ENCODE peak calls at places on chromosomes 13 and 19, in seven cellular contexts. L is testis, Z is body of pancreas, D is transverse colon, Y is IMR-90, M is H54, J is lower leg skin. R is an unnamed sample.

GRCh38 chr13:32153056-32153455 is 121.5 kb downstream of the FRY start:
- DNase-seq in L (no peak), Z (no peak), D (no peak), Y (peak; percentile 88), M (no peak), J (no peak), R (no peak)

GRCh38 chr19:3015126-3016057 is 13.7 kb downstream of the TLE2 start:
- DNase-seq in L (no peak), Z (no peak), D (no peak), Y (no peak), M (no peak), J (no peak), R (no peak)

GRCh38 chr13:45194081-45194939 is 6.5 kb downstream of the KCTD4 start:
- DNase-seq in L (peak; percentile 50), Z (peak; percentile 8), D (peak; percentile 23), Y (peak; percentile 34), M (no peak), J (no peak), R (peak; percentile 25)

GRCh38 chr19:4386038-4386782 is 14.1 kb downstream of the SH3GL1 start:
- DNase-seq in L (no peak), Z (no peak), D (no peak), Y (peak; percentile 53), M (no peak), J (no peak), R (peak; percentile 72)

GRCh38 chr19:45477713-45478453 is 10.1 kb downstream of the FOSB start:
- DNase-seq in L (no peak), Z (no peak), D (no peak), Y (no peak), M (no peak), J (no peak), R (no peak)

GRCh38 chr13:70310720-70311119 is 202.5 kb upstream of the KLHL1 start:
- DNase-seq in L (peak; percentile 47), Z (peak; percentile 65), D (peak; percentile 25), Y (no peak), M (peak; percentile 4), J (no peak), R (no peak)

GRCh38 chr19:6232567-6232966 is 47.2 kb downstream of the MLLT1 start:
- DNase-seq in L (no peak), Z (no peak), D (no peak), Y (peak; percentile 88), M (peak; percentile 70), J (no peak), R (no peak)

GRCh38 chr13:48978942-48979601 is 3.4 kb downstream of the FNDC3A start:
- DNase-seq in L (no peak), Z (no peak), D (no peak), Y (no peak), M (no peak), J (no peak), R (no peak)

GRCh38 chr13:81773263-81773662 is 1432.3 kb upstream of the SPRY2 start:
- DNase-seq in L (no peak), Z (no peak), D (no peak), Y (no peak), M (no peak), J (no peak), R (no peak)

GRCh38 chr13:99604636-99605035 is 103.4 kb downstream of the TM9SF2 start:
- DNase-seq in L (no peak), Z (no peak), D (no peak), Y (no peak), M (no peak), J (no peak), R (no peak)

DNA sequence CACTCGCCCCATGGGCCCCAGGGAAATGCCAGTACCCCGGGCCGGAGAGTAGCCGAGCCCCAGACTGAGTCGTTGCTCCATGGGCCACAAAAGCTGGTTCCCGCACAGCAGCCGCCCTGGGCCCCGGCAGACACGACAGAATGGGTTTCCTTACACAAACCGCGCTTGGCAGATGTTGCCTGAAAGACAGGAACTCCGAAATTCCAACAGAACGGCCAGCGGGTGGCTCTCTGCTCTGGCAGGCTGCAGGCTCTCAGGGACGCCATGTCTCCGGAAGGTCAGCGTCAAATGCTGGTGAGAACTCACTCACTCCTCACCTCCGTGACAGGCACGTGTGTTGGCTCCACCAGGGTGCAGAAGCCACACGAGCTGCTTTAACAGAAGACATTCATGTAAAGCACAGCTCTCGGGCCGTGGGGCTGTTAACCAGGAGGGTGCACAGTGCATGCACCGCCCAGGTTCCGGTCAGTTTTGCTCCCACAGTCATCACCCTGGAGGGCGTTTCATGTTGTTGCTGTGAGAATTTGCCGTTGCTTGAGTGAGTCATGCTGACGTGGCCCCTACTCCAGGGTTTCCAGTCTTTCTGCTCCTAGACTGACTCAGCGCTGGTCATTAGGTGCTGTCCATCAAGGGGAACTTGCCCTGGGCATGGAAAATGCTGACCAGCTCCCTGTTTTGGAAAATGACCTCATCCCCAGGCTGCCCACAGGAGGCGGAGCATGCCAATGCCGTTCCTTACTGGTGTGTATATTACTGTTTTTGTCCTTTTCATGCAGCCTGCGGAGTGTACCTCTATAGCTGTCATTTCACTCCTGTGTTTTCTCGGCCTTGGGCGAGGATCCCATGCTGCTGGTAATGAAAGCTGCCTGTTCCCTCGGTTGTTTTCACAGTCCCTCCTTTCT is 44.8 kb downstream of the ANKRD10 start:
- DNase-seq in L (peak; percentile 81), Z (peak; percentile 97), D (peak; percentile 74), Y (peak; percentile 100), M (peak; percentile 99), J (peak; percentile 92), R (peak; percentile 99)
- TF ChIP-seq POLR2A in L (no peak), Z (peak; percentile 66), D (no peak), Y (peak; percentile 88), M (peak; percentile 61), J (no peak), R (peak; percentile 14)

GRCh38 chr19:49614096-49614857 is 23.3 kb downstream of the PRR12 start:
- DNase-seq in L (no peak), Z (no peak), D (no peak), Y (peak; percentile 91), M (peak; percentile 94), J (no peak), R (peak; percentile 59)

GRCh38 chr19:49616945-49617344 is 23.0 kb downstream of the RRAS start:
- DNase-seq in L (no peak), Z (no peak), D (no peak), Y (no peak), M (no peak), J (no peak), R (no peak)

GRCh38 chr19:49616532-49616931 is 23.4 kb downstream of the RRAS start:
- DNase-seq in L (no peak), Z (no peak), D (no peak), Y (no peak), M (no peak), J (no peak), R (no peak)

GRCh38 chr19:49615861-49616260 is 24.1 kb downstream of the RRAS start:
- DNase-seq in L (no peak), Z (no peak), D (no peak), Y (no peak), M (no peak), J (no peak), R (no peak)

GRCh38 chr19:49613374-49613773 is 22.4 kb downstream of the PRR12 start:
- DNase-seq in L (no peak), Z (peak; percentile 33), D (no peak), Y (no peak), M (peak; percentile 83), J (no peak), R (peak; percentile 85)
- TF ChIP-seq POLR2A in L (no peak), Z (no peak), D (no peak), Y (no peak), M (no peak), J (no peak), R (no peak)

GRCh38 chr19:7975037-7975436 is 30.4 kb downstream of the ELAVL1 start:
- DNase-seq in L (no peak), Z (no peak), D (no peak), Y (no peak), M (no peak), J (no peak), R (peak; percentile 60)
- TF ChIP-seq POLR2A in L (no peak), Z (no peak), D (no peak), Y (no peak), M (no peak), J (no peak), R (no peak)

GRCh38 chr19:1417145-1417544 is 9.8 kb downstream of the DAZAP1 start:
- DNase-seq in L (no peak), Z (no peak), D (no peak), Y (peak; percentile 64), M (no peak), J (no peak), R (peak; percentile 70)
- TF ChIP-seq POLR2A in L (no peak), Z (no peak), D (no peak), Y (no peak), M (no peak), J (no peak), R (peak; percentile 17)

GRCh38 chr19:20661150-20661819 is at the start of gene ZNF626:
- DNase-seq in L (peak; percentile 99), Z (peak; percentile 98), D (peak; percentile 88), Y (peak; percentile 94), M (peak; percentile 16), J (peak; percentile 99), R (peak; percentile 99)
- TF ChIP-seq POLR2A in L (peak; percentile 45), Z (peak; percentile 86), D (peak; percentile 59), Y (peak; percentile 37), M (no peak), J (no peak), R (peak; percentile 80)

DNA sequence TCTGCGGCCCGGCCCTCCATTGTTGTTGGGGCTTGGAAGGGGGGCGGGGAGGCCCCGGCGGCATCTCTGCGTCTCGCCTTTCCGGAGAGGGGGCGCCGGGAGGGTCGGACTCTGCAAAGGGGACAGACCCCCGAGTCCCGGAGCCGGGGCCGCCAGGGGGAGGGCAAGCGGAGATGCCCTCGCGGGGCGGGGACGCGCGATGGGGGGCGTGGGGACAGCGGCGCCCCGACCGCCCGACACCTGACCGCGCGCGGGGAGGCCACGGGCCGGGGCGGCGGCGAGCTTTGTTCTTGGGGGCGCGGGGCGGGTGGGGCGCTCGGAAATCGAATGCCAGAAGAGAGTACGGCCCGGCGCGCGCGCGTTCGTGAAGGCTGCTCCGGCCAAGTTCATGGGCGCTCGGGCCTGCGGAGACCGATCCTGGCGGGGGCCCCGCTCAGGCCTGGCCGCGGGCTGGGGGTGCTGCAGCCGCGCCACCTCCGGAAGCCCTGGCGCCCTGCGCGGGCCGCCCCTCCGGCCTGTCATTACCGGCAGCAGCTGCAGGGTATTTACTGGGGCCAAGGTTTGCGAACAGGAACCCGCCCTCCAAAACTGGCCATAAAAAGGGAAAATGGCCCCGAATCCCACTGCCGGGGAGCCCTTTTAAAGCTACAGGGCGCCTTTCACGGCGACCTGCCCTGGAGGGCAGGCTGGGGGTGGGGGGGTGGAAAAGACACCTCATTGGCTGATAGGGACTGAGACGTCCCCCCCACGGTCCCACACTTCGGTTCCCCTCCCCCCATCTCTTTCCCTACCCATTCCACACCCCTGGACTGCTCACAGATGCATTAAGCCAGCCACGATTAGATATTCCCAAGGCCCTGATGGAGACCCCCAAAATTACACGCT is 11.1 kb upstream of the NANOS3 start:
- DNase-seq in L (no peak), Z (no peak), D (no peak), Y (no peak), M (no peak), J (no peak), R (no peak)
- TF ChIP-seq POLR2A in L (no peak), Z (peak; percentile 14), D (no peak), Y (no peak), M (no peak), J (no peak), R (no peak)

GRCh38 chr13:46559272-46559805 is 6.4 kb downstream of the LRCH1 start:
- DNase-seq in L (no peak), Z (no peak), D (no peak), Y (no peak), M (no peak), J (no peak), R (no peak)
- TF ChIP-seq POLR2A in L (no peak), Z (no peak), D (no peak), Y (no peak), M (no peak), J (no peak), R (no peak)